ENCODE peak calls at places on chromosomes 16 and 17, in ten cellular contexts. X is A549, G is adrenal gland, Y is heart left ventricle, D is right lobe of liver, E is Peyer's patch, L is IMR-90, J is uterus, F is prostate gland, H is GM12878. P is an unnamed sample.

GRCh38 chr17:80422981-80423380 is 8.0 kb downstream of the ENDOV start:
- DNase-seq in X (no peak), G (peak; percentile 49), Y (peak; percentile 53), D (no peak), E (no peak), L (no peak), J (no peak), F (no peak), H (no peak), P (no peak)

GRCh38 chr17:512311-512710 is 159.7 kb upstream of the RPH3AL start:
- DNase-seq in X (no peak), G (no peak), Y (no peak), D (no peak), E (no peak), L (no peak), J (no peak), F (no peak), H (no peak), P (no peak)

GRCh38 chr17:17128476-17129075 is 77.6 kb downstream of the PLD6 start:
- DNase-seq in X (no peak), G (no peak), Y (peak; percentile 14), D (peak; percentile 8), E (no peak), L (no peak), J (no peak), F (no peak), H (no peak), P (no peak)

GRCh38 chr17:69179227-69179952 is 37.7 kb upstream of the ABCA6 start:
- DNase-seq in X (peak; percentile 6), G (peak; percentile 17), Y (no peak), D (peak; percentile 25), E (no peak), L (peak; percentile 50), J (no peak), F (no peak), H (no peak), P (no peak)

GRCh38 chr17:32009262-32009542 is 2.0 kb downstream of the LRRC37B start:
- DNase-seq in X (no peak), G (no peak), Y (no peak), D (no peak), E (no peak), L (no peak), J (no peak), F (no peak), H (no peak), P (no peak)

GRCh38 chr16:89018605-89019158 is 41.7 kb upstream of the CBFA2T3 start:
- DNase-seq in X (no peak), G (no peak), Y (no peak), D (peak; percentile 3), E (no peak), L (no peak), J (no peak), F (no peak), H (no peak), P (no peak)

GRCh38 chr17:72587773-72588511 is 467.1 kb downstream of the SOX9 start:
- DNase-seq in X (peak; percentile 54), G (no peak), Y (no peak), D (no peak), E (no peak), L (peak; percentile 64), J (no peak), F (no peak), H (no peak), P (no peak)

GRCh38 chr16:81319221-81319912 is 4.6 kb downstream of the GAN start:
- DNase-seq in X (peak; percentile 22), G (peak; percentile 67), Y (no peak), D (no peak), E (no peak), L (peak; percentile 77), J (no peak), F (no peak), H (no peak), P (no peak)

GRCh38 chr16:87460936-87461335 is 31.9 kb downstream of the ZCCHC14 start:
- DNase-seq in X (no peak), G (no peak), Y (no peak), D (no peak), E (no peak), L (no peak), J (no peak), F (no peak), H (no peak), P (no peak)

GRCh38 chr16:8146613-8147012 is 443.7 kb downstream of the TMEM114 start:
- DNase-seq in X (no peak), G (no peak), Y (no peak), D (no peak), E (no peak), L (no peak), J (no peak), F (no peak), H (no peak), P (no peak)

GRCh38 chr16:12120331-12120981 is 143.9 kb downstream of the SNX29 start:
- DNase-seq in X (no peak), G (peak; percentile 65), Y (peak; percentile 77), D (no peak), E (no peak), L (peak; percentile 84), J (no peak), F (no peak), H (no peak), P (peak; percentile 12)

GRCh38 chr16:68644715-68645493 is at the start of gene CDH3:
- DNase-seq in X (no peak), G (peak; percentile 22), Y (no peak), D (no peak), E (peak; percentile 58), L (no peak), J (peak; percentile 61), F (peak; percentile 84), H (no peak), P (peak; percentile 84)

GRCh38 chr16:5060073-5060641 is 5.6 kb downstream of the C16orf89 start:
- DNase-seq in X (no peak), G (no peak), Y (no peak), D (no peak), E (no peak), L (no peak), J (no peak), F (no peak), H (no peak), P (no peak)

GRCh38 chr16:5054876-5055865 is 10.6 kb downstream of the C16orf89 start:
- DNase-seq in X (no peak), G (no peak), Y (peak; percentile 1), D (no peak), E (no peak), L (no peak), J (no peak), F (no peak), H (no peak), P (no peak)

GRCh38 chr16:5058476-5058875 is 7.3 kb downstream of the C16orf89 start:
- DNase-seq in X (peak; percentile 49), G (peak; percentile 19), Y (peak; percentile 35), D (no peak), E (no peak), L (no peak), J (no peak), F (no peak), H (no peak), P (no peak)

GRCh38 chr16:5059386-5060072 is 6.2 kb downstream of the C16orf89 start:
- DNase-seq in X (no peak), G (no peak), Y (no peak), D (no peak), E (no peak), L (no peak), J (no peak), F (no peak), H (no peak), P (no peak)

GRCh38 chr16:5056347-5056746 is 9.4 kb downstream of the C16orf89 start:
- DNase-seq in X (peak; percentile 53), G (peak; percentile 31), Y (no peak), D (no peak), E (no peak), L (no peak), J (no peak), F (no peak), H (no peak), P (no peak)
- TF ChIP-seq CTCF in X (peak; percentile 42), G (peak; percentile 26), Y (peak; percentile 29), D (peak; percentile 12), E (no peak), L (peak; percentile 48), J (no peak), F (no peak), H (peak; percentile 72), P (no peak)

DNA sequence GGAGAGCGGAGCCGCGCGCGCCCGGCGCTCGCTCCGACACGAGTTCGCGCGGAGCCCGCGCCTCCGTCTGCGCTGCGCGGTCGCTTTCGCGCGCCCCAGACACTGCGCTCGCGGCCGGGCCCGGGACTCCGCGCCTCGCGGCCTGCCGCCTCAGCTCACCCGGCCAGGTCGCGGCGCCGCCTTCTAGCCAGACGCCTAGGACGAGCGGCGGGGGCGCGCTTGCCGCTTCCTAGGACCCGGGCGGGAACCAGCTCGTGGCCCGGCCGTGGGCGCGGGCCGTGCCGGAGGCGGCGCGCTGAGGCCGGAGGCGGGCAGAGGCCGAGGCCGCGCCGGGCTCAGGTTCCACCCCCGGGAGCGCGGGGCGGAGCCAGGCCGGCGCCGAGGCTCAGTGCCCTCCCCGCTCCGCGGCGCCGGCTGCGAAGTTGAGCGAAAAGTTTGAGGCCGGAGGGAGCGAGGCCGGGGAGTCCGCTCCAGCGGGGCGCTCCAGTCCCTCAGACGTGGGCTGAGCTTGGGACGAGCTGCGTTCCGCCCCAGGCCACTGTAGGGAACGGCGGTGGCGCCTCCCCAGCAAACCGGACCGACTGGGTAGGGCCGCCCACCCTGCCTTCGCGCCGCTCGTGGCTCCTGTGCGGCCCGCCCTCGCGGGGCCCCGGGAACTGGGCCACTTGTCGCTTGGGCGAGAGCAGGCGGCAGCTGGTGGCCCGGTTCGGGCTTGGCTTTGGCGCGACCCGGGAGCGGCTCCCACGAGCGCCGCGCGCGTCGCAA is at the start of gene SPHK1:
- DNase-seq in X (peak; percentile 84), G (peak; percentile 50), Y (peak; percentile 81), D (peak; percentile 84), E (peak; percentile 81), L (peak; percentile 81), J (no peak), F (peak; percentile 46), H (no peak), P (peak; percentile 51)
- TF ChIP-seq POLR2A in X (peak; percentile 55), G (no peak), Y (peak; percentile 54), D (peak; percentile 44), E (no peak), L (peak; percentile 86), J (no peak), F (peak; percentile 37), H (no peak), P (peak; percentile 48)

GRCh38 chr17:37391146-37391545 is 15.4 kb downstream of the C17orf78 start:
- DNase-seq in X (no peak), G (no peak), Y (no peak), D (no peak), E (no peak), L (peak; percentile 67), J (no peak), F (no peak), H (no peak), P (no peak)
- H3K4me3 ChIP-seq in X (no peak overlapping the region), G (no peak overlapping the region), Y (no peak overlapping the region), D (no peak overlapping the region), E (no peak overlapping the region), L (no peak overlapping the region), J (no peak overlapping the region), F (no peak overlapping the region), H (no peak overlapping the region), P (no peak overlapping the region)

DNA sequence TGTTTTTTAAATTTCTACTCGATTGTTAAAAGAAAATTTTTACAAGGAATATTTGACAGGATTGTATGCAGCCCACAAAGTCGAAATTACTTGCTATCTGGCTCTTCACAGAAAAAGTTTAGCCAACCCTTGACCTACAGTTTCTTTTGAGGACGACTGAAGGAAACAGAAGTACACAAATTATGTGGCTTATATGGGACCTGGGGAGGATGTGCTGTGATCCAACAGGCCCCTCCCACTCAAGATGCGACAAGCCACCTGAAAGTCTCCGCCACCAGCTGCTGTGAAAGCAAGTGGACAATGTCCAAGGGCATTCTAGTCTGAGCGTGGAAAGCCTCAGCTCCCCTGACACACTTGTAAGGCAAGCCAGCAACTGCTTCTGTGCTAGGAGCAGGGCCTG is 42.4 kb upstream of the SLC25A19 start:
- DNase-seq in X (no peak), G (no peak), Y (no peak), D (no peak), E (no peak), L (no peak), J (no peak), F (no peak), H (no peak), P (no peak)
- TF ChIP-seq CTCF in X (no peak), G (no peak), Y (no peak), D (no peak), E (no peak), L (no peak), J (no peak), F (no peak), H (no peak), P (no peak)